ENCODE peak calls at places on chromosome 3, in nine cellular contexts. E is esophagus muscularis mucosa, N is IMR-90, T is stomach, X is K562, D is left ventricle myocardium inferior, C is ovary, L is body of pancreas, Q is adrenal gland. K is an unnamed sample.

GRCh38 chr3:134031620-134031915 is 1.8 kb upstream of the SLCO2A1 start:
- DNase-seq in E (peak; percentile 84), N (no peak), T (no peak), X (no peak), D (no peak), C (no peak), L (no peak), Q (no peak), K (no peak)

GRCh38 chr3:186212611-186213010 is 103.7 kb upstream of the ETV5 start:
- DNase-seq in E (no peak), N (no peak), T (no peak), X (no peak), D (no peak), C (no peak), L (no peak), Q (no peak), K (no peak)

GRCh38 chr3:76308541-76308940 is 523.2 kb upstream of the ZNF717 start:
- DNase-seq in E (no peak), N (peak; percentile 85), T (no peak), X (no peak), D (no peak), C (no peak), L (no peak), Q (no peak), K (no peak)

GRCh38 chr3:58004972-58005371 is 3.2 kb upstream of the FLNB start:
- DNase-seq in E (no peak), N (peak; percentile 91), T (no peak), X (no peak), D (no peak), C (no peak), L (no peak), Q (no peak), K (no peak)

GRCh38 chr3:187101184-187102072 is 37.9 kb downstream of the RPL39L start:
- DNase-seq in E (no peak), N (peak; percentile 71), T (peak; percentile 69), X (peak; percentile 46), D (peak; percentile 84), C (peak; percentile 57), L (peak; percentile 49), Q (peak; percentile 72), K (peak; percentile 79)

GRCh38 chr3:50616003-50616769 is 765 bp upstream of the MAPKAPK3 start:
- DNase-seq in E (peak; percentile 95), N (peak; percentile 79), T (peak; percentile 90), X (peak; percentile 50), D (peak; percentile 76), C (peak; percentile 89), L (peak; percentile 92), Q (peak; percentile 93), K (peak; percentile 86)

GRCh38 chr3:66047321-66048050 is 8.8 kb upstream of the MAGI1 start:
- DNase-seq in E (no peak), N (peak; percentile 80), T (no peak), X (no peak), D (no peak), C (peak; percentile 20), L (peak; percentile 45), Q (peak; percentile 47), K (no peak)

GRCh38 chr3:127789051-127789450 is 33.3 kb downstream of the MGLL start:
- DNase-seq in E (no peak), N (no peak), T (no peak), X (no peak), D (no peak), C (no peak), L (no peak), Q (no peak), K (no peak)

GRCh38 chr3:57949779-57950618 is 58.2 kb upstream of the FLNB start:
- DNase-seq in E (no peak), N (no peak), T (peak; percentile 54), X (no peak), D (peak; percentile 36), C (no peak), L (peak; percentile 63), Q (peak; percentile 65), K (no peak)

GRCh38 chr3:159861369-159861987 is 127.2 kb upstream of the IL12A start:
- DNase-seq in E (peak; percentile 50), N (no peak), T (no peak), X (no peak), D (no peak), C (no peak), L (no peak), Q (no peak), K (no peak)

GRCh38 chr3:159860727-159861126 is 127.9 kb upstream of the IL12A start:
- DNase-seq in E (peak; percentile 42), N (no peak), T (no peak), X (no peak), D (no peak), C (no peak), L (no peak), Q (no peak), K (no peak)

GRCh38 chr3:159859836-159860235 is 128.8 kb upstream of the IL12A start:
- DNase-seq in E (no peak), N (no peak), T (no peak), X (no peak), D (no peak), C (no peak), L (no peak), Q (no peak), K (no peak)

GRCh38 chr3:159859424-159859823 is 129.2 kb upstream of the IL12A start:
- DNase-seq in E (peak; percentile 37), N (no peak), T (no peak), X (no peak), D (no peak), C (no peak), L (no peak), Q (no peak), K (no peak)

GRCh38 chr3:159860269-159860668 is 128.4 kb upstream of the IL12A start:
- DNase-seq in E (peak; percentile 45), N (no peak), T (no peak), X (no peak), D (no peak), C (no peak), L (no peak), Q (no peak), K (no peak)
- H3K27ac ChIP-seq in E (peak overlapping the region; percentile 30), N (no peak overlapping the region), T (no peak overlapping the region), X (no peak overlapping the region), D (peak overlapping the region; percentile 93), C (no peak overlapping the region), L (no peak overlapping the region), Q (no peak overlapping the region), K (peak overlapping the region; percentile 90)

GRCh38 chr3:61882253-61882652 is 320.9 kb downstream of the PTPRG start:
- DNase-seq in E (no peak), N (no peak), T (no peak), X (no peak), D (no peak), C (no peak), L (no peak), Q (no peak), K (no peak)

GRCh38 chr3:61890167-61890566 is 328.8 kb downstream of the PTPRG start:
- DNase-seq in E (no peak), N (no peak), T (no peak), X (no peak), D (no peak), C (no peak), L (no peak), Q (no peak), K (no peak)

GRCh38 chr3:61889259-61889658 is 327.9 kb downstream of the PTPRG start:
- DNase-seq in E (no peak), N (no peak), T (no peak), X (no peak), D (no peak), C (no peak), L (no peak), Q (no peak), K (no peak)

GRCh38 chr3:61885414-61885813 is 324.0 kb downstream of the PTPRG start:
- DNase-seq in E (no peak), N (no peak), T (no peak), X (no peak), D (no peak), C (no peak), L (no peak), Q (no peak), K (no peak)

GRCh38 chr3:61884794-61885193 is 323.4 kb downstream of the PTPRG start:
- DNase-seq in E (no peak), N (no peak), T (no peak), X (no peak), D (no peak), C (no peak), L (no peak), Q (no peak), K (no peak)
- H3K4me1 ChIP-seq in E (no peaks in the 10 kb centered on the region), N (peaks cover 4% of the 10 kb centered on the region), T (peaks cover 10% of the 10 kb centered on the region), X (no peaks in the 10 kb centered on the region), D (peaks cover 30% of the 10 kb centered on the region), C (no peaks in the 10 kb centered on the region), L (no peaks in the 10 kb centered on the region), Q (peaks cover 9% of the 10 kb centered on the region), K (peaks cover 32% of the 10 kb centered on the region)

GRCh38 chr3:124101643-124102042 is 109.7 kb upstream of the ROPN1 start:
- DNase-seq in E (no peak), N (no peak), T (no peak), X (no peak), D (no peak), C (no peak), L (no peak), Q (no peak), K (no peak)

GRCh38 chr3:124113475-124113874 is 121.6 kb upstream of the ROPN1 start:
- DNase-seq in E (no peak), N (no peak), T (no peak), X (no peak), D (no peak), C (no peak), L (no peak), Q (no peak), K (no peak)

GRCh38 chr3:124108446-124108845 is 116.5 kb upstream of the ROPN1 start:
- DNase-seq in E (no peak), N (no peak), T (no peak), X (no peak), D (no peak), C (no peak), L (no peak), Q (no peak), K (no peak)

GRCh38 chr3:124107074-124107473 is 115.2 kb upstream of the ROPN1 start:
- DNase-seq in E (no peak), N (no peak), T (no peak), X (no peak), D (no peak), C (no peak), L (no peak), Q (no peak), K (no peak)

GRCh38 chr3:124107491-124107890 is 115.6 kb upstream of the ROPN1 start:
- DNase-seq in E (no peak), N (no peak), T (no peak), X (no peak), D (no peak), C (no peak), L (no peak), Q (no peak), K (no peak)
- H3K27ac ChIP-seq in E (peak overlapping the region; percentile 51), N (no peak overlapping the region), T (no peak overlapping the region), X (no peak overlapping the region), D (no peak overlapping the region), C (no peak overlapping the region), L (no peak overlapping the region), Q (no peak overlapping the region), K (no peak overlapping the region)

DNA sequence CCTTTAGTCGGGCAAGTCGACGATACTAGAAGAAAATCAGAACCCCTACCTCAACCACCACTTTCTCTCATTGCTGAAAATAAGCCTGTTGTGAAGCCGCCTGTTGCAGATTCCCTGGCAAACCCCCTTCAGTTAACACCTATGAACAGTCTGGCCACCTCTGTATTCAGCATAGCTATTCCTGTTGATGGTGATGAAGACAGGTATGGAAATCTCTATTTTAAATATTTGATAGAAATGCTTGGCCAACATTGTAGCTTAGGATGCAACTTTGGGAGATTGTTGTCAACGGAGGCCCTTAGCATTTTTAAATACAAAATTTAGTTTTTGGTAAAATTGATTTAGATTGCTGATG is 3.0 kb downstream of the TSC22D2 start:
- DNase-seq in E (no peak), N (no peak), T (no peak), X (no peak), D (no peak), C (no peak), L (no peak), Q (no peak), K (no peak)
- H3K4me1 ChIP-seq in E (peaks cover 61% of the 10 kb centered on the region), N (peaks cover 5% of the 10 kb centered on the region), T (peaks cover 52% of the 10 kb centered on the region), X (peaks cover 28% of the 10 kb centered on the region), D (peaks cover 92% of the 10 kb centered on the region), C (peaks cover 2% of the 10 kb centered on the region), L (peaks cover 39% of the 10 kb centered on the region), Q (peaks cover 57% of the 10 kb centered on the region), K (peaks cover 18% of the 10 kb centered on the region)

K was measured in heart right ventricle.